ENCODE peak calls at places on chromosomes 1 and 21, in five cellular contexts. X is naive thymus-derived CD4-positive, alpha-beta T cell; W is spleen; U is H9; P is pancreas. V is an unnamed sample.

GRCh38 chr1:226656601-226657277 is 82.3 kb downstream of the ITPKB start:
- DNase-seq in U (no peak), P (peak; percentile 91), W (peak; percentile 72), X (peak; percentile 88), V (peak; percentile 38)

GRCh38 chr1:36705629-36706028 is 222.9 kb upstream of the CSF3R start:
- DNase-seq in X (no peak), U (no peak), W (no peak), P (no peak), V (no peak)

GRCh38 chr21:34724857-34725195 is 56.0 kb downstream of the CLIC6 start:
- DNase-seq in W (no peak), P (no peak), U (no peak), X (no peak), V (no peak)

GRCh38 chr1:99685516-99686180 is 39.7 kb downstream of the PALMD start:
- DNase-seq in P (peak; percentile 45), U (peak; percentile 66), X (no peak), W (no peak), V (peak; percentile 25)

GRCh38 chr1:109197163-109198042 is 16.3 kb upstream of the SARS1 start:
- DNase-seq in W (no peak), X (no peak), U (peak; percentile 50), P (no peak), V (peak; percentile 98)

GRCh38 chr1:31335007-31335406 is 37.9 kb downstream of the FABP3 start:
- DNase-seq in U (no peak), W (no peak), X (peak; percentile 22), P (no peak), V (no peak)

GRCh38 chr1:33030575-33030974 is 6.1 kb downstream of the AK2 start:
- DNase-seq in P (no peak), X (no peak), U (no peak), W (no peak), V (no peak)

GRCh38 chr1:244104309-244105060 is 53.4 kb downstream of the ZBTB18 start:
- DNase-seq in W (no peak), X (no peak), P (no peak), U (no peak), V (no peak)

GRCh38 chr1:47024138-47024856 is 828 bp downstream of the CYP4X1 start:
- DNase-seq in U (no peak), W (no peak), X (no peak), P (no peak), V (no peak)

GRCh38 chr1:182634306-182635072 is 30.3 kb upstream of the RGS16 start:
- DNase-seq in W (no peak), X (no peak), U (no peak), P (no peak), V (no peak)

GRCh38 chr21:45512626-45513002 is 29.6 kb downstream of the SLC19A1 start:
- DNase-seq in X (no peak), U (no peak), W (no peak), P (no peak), V (no peak)

GRCh38 chr21:45513003-45513706 is 29.1 kb downstream of the SLC19A1 start:
- DNase-seq in X (no peak), P (peak; percentile 74), W (peak; percentile 67), U (no peak), V (no peak)

GRCh38 chr21:45514311-45515021 is 27.8 kb downstream of the SLC19A1 start:
- DNase-seq in P (peak; percentile 72), U (no peak), X (no peak), W (peak; percentile 70), V (no peak)

GRCh38 chr21:45515241-45516061 is 26.8 kb downstream of the SLC19A1 start:
- DNase-seq in W (peak; percentile 77), U (peak; percentile 65), P (peak; percentile 67), X (no peak), V (no peak)

DNA sequence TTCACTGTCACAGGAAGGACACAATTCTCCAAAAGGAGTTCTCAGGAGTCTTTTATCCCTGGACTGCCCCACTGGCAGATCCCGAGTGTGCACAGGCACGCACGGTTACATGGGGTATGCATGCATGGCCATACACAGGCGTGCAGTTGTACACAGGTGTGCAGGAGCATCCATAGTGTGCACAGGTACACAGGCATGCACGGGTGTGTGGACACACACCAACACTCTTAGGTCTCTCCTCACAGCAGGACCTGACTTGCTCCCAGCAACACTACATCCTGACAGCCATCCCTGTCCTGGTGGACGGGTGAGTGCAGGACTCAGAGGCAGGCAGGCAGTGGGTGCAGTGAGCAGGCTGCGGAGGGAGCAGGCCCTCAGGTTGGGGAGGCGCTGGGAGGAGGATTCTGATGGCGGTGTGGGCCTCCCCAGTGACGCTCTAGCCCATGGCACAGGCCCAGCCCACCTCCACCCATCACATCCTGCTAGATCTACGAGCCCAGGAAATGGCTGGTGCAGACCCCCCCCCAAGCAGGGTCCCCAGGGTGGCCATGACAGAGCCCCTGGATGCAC is 28.4 kb downstream of the SLC19A1 start:
- DNase-seq in X (no peak), U (no peak), P (no peak), W (peak; percentile 69), V (no peak)
- H3K27ac ChIP-seq in X (no peak overlapping the region), U (no peak overlapping the region), P (no peak overlapping the region), W (no peak overlapping the region), V (no peak overlapping the region)

DNA sequence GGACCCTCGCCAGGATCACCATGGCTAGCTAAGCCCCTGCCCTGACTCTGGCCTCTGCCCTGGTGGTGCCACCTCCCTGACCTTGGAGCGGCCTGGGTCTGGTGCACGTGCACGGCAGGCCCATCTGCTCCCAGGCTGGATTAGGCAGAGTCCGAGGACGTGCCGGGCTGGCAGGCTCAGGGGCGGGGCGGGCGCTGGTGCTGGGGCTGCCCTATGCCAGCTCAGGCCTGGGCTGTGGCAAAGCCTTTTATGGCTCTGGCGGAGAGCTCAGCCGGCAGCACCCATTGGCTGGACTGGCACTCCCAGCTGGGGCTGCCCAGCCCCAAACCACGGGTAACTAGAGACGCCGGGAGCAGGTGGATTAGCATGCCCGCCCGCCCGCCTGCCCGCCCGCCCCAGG is 17.1 kb upstream of the EDN2 start:
- DNase-seq in P (peak; percentile 92), W (no peak), U (no peak), X (no peak), V (no peak)
- H3K4me1 ChIP-seq in P (peaks cover 25% of the 10 kb centered on the region), W (peaks cover 25% of the 10 kb centered on the region), U (no peaks in the 10 kb centered on the region), X (no peaks in the 10 kb centered on the region), V (peaks cover 68% of the 10 kb centered on the region)

DNA sequence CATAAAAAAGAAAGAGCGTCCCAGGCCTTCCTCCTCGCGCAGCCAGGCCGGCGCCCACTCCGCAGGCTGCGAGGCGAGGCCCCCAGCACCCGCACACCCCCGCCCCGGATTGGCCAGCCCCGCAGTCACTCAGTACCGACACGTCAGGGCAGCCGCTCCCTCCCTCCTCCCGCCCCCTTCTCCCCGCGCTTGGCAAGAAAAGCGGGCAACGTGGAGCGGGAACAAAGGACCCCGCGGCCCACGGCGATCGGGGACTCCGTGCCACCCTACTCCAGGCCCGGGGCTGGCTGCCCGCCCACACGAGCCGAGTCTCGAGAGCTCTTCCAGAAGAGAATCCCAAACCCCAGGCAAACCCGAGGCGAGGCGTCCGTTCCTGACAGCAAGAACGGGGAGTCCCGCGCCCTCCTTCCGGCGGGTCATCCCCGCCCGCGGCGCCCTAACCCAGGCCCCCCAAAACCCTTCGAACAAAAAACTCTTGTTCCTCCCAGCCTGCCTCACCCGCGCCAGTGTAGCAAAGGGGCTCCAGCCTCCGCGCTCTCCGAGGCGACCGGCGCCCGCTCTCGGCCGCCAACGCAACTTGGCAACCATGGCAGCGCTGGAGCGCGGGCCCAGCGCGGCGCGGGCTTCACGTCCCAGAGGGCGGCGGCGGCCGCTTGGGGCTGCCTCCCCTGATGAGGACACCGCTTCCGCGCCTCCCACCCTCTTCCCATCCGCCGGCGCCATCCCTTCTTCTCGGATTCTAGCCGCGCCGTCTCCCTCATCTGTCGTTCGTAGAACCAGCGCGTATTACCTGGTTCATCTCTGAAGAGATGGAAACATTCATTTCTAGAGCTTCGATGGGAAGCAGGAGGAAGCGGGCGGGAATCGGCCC is 645 bp downstream of the IVNS1ABP start:
- DNase-seq in X (peak; percentile 86), U (peak; percentile 90), W (peak; percentile 98), P (peak; percentile 94), V (no peak)
- H3K27ac ChIP-seq in X (peak overlapping the region; percentile 99), U (no peak overlapping the region), W (peak overlapping the region; percentile 99), P (peak overlapping the region; percentile 95), V (peak overlapping the region; percentile 95)

GRCh38 chr21:41762236-41762635 is 4.6 kb downstream of the RIPK4 start:
- DNase-seq in U (peak; percentile 90), W (no peak), X (no peak), P (no peak), V (no peak)
- H3K4me1 ChIP-seq in U (peaks cover 5% of the 10 kb centered on the region), W (peaks cover 45% of the 10 kb centered on the region), X (peaks cover 20% of the 10 kb centered on the region), P (peaks cover 24% of the 10 kb centered on the region), V (peaks cover 70% of the 10 kb centered on the region)

GRCh38 chr1:64424412-64424811 is 45.5 kb upstream of the CACHD1 start:
- DNase-seq in P (no peak), W (no peak), X (no peak), U (no peak), V (no peak)

GRCh38 chr1:64423526-64423925 is 46.4 kb upstream of the CACHD1 start:
- DNase-seq in U (no peak), W (no peak), X (no peak), P (no peak), V (no peak)

GRCh38 chr1:64425521-64425920 is 44.4 kb upstream of the CACHD1 start:
- DNase-seq in P (no peak), X (no peak), U (no peak), W (no peak), V (no peak)

GRCh38 chr1:64427879-64428278 is 42.0 kb upstream of the CACHD1 start:
- DNase-seq in W (no peak), U (no peak), X (no peak), P (no peak), V (no peak)

DNA sequence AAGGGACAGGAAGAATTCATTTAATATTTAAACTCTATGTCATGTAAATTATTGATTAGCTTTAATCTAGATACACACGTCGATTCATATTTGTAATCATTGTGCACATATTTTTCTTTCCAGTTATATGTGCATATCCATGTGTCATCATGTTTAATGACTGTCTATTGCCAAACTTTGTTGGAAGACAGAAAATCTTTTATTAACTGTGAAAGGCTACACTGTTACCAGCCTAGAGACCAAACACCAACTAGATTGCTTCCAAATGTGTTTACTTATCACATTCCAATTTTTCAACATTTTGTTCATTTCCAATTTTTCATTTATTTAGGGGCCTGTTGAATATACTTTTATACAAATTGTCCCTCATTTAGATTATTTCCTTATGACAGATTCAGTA is 43.2 kb upstream of the CACHD1 start:
- DNase-seq in P (no peak), U (no peak), X (no peak), W (no peak), V (no peak)
- H3K27ac ChIP-seq in P (no peak overlapping the region), U (no peak overlapping the region), X (no peak overlapping the region), W (no peak overlapping the region), V (no peak overlapping the region)

DNA sequence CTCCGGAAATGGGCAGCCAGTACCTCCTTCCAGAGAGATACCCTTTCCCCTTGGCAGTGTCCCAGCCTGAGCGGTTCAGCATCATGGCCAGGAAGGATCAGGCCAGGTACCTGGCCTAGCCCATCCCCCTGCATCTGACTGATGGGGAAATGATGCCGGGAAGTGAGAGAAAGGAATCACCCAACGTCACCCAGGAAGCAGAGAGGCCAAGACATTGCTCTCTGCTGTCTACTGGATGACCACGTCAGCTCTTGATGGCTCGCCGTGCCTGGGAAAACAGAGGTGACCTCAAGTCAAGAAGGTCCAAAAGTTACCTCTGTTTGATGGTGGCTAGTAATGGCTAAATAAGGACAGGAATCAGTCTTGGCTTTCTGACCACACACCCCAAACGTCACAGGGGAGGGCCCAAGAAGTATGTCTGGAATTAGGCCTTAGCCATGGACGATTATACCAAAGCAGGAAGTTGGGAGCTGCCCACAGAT is 79.0 kb downstream of the MRPL37 start:
- DNase-seq in P (no peak), W (no peak), U (no peak), X (no peak), V (no peak)
- H3K4me1 ChIP-seq in P (peaks cover 52% of the 10 kb centered on the region), W (peaks cover 70% of the 10 kb centered on the region), U (peaks cover 3% of the 10 kb centered on the region), X (peaks cover 61% of the 10 kb centered on the region), V (peaks cover 11% of the 10 kb centered on the region)

GRCh38 chr1:106536741-106537140 is 519.7 kb upstream of the PRMT6 start:
- DNase-seq in U (no peak), P (no peak), W (no peak), X (no peak), V (no peak)
- H3K27ac ChIP-seq in U (no peak overlapping the region), P (no peak overlapping the region), W (no peak overlapping the region), X (no peak overlapping the region), V (no peak overlapping the region)

V was measured in keratinocyte.